ENCODE peak calls at places on chromosomes 7 and 10, in eight cellular contexts. One of them, this sample, is unnamed.

GRCh38 chr10:89091501-89091900 is 100.9 kb downstream of the FAS start:
- DNase-seq in CD4-positive, alpha-beta memory T cell: no peak
- DNase-seq in CD8-positive, alpha-beta memory T cell: no peak
- DNase-seq in heart left ventricle: no peak
- DNase-seq in NB4: no peak
- DNase-seq in body of pancreas: no peak
- DNase-seq in pancreas: no peak
- DNase-seq in neuronal stem cell: no peak
- DNase-seq in this sample: peak; percentile 66

GRCh38 chr7:140541513-140542192 is 62.3 kb upstream of the MKRN1 start:
- DNase-seq in CD4-positive, alpha-beta memory T cell: no peak
- DNase-seq in CD8-positive, alpha-beta memory T cell: no peak
- DNase-seq in heart left ventricle: peak; percentile 72
- DNase-seq in NB4: no peak
- DNase-seq in body of pancreas: peak; percentile 37
- DNase-seq in pancreas: peak; percentile 33
- DNase-seq in neuronal stem cell: peak; percentile 71
- DNase-seq in this sample: peak; percentile 90

GRCh38 chr7:102892631-102893278 is 20.0 kb upstream of the LRRC17 start:
- DNase-seq in CD4-positive, alpha-beta memory T cell: no peak
- DNase-seq in CD8-positive, alpha-beta memory T cell: no peak
- DNase-seq in heart left ventricle: no peak
- DNase-seq in NB4: peak; percentile 87
- DNase-seq in body of pancreas: no peak
- DNase-seq in pancreas: no peak
- DNase-seq in neuronal stem cell: no peak
- DNase-seq in this sample: peak; percentile 71

GRCh38 chr7:783556-784490 is 48.5 kb upstream of the SUN1 start:
- DNase-seq in CD4-positive, alpha-beta memory T cell: no peak
- DNase-seq in CD8-positive, alpha-beta memory T cell: no peak
- DNase-seq in heart left ventricle: peak; percentile 49
- DNase-seq in NB4: no peak
- DNase-seq in body of pancreas: no peak
- DNase-seq in pancreas: no peak
- DNase-seq in neuronal stem cell: no peak
- DNase-seq in this sample: no peak

GRCh38 chr10:13560597-13560996 is 26.2 kb upstream of the PRPF18 start:
- DNase-seq in CD4-positive, alpha-beta memory T cell: no peak
- DNase-seq in CD8-positive, alpha-beta memory T cell: no peak
- DNase-seq in heart left ventricle: no peak
- DNase-seq in NB4: no peak
- DNase-seq in body of pancreas: no peak
- DNase-seq in pancreas: no peak
- DNase-seq in neuronal stem cell: no peak
- DNase-seq in this sample: peak; percentile 35

GRCh38 chr7:94698275-94698674 is 42.3 kb upstream of the SGCE start:
- DNase-seq in CD4-positive, alpha-beta memory T cell: no peak
- DNase-seq in CD8-positive, alpha-beta memory T cell: no peak
- DNase-seq in heart left ventricle: no peak
- DNase-seq in NB4: no peak
- DNase-seq in body of pancreas: no peak
- DNase-seq in pancreas: no peak
- DNase-seq in neuronal stem cell: no peak
- DNase-seq in this sample: peak; percentile 95

GRCh38 chr10:76882245-76882644 is 755.4 kb downstream of the KCNMA1 start:
- DNase-seq in CD4-positive, alpha-beta memory T cell: no peak
- DNase-seq in CD8-positive, alpha-beta memory T cell: no peak
- DNase-seq in heart left ventricle: no peak
- DNase-seq in NB4: peak; percentile 13
- DNase-seq in body of pancreas: no peak
- DNase-seq in pancreas: no peak
- DNase-seq in neuronal stem cell: no peak
- DNase-seq in this sample: no peak

GRCh38 chr10:104043185-104043830 is 42.4 kb downstream of the COL17A1 start:
- DNase-seq in CD4-positive, alpha-beta memory T cell: no peak
- DNase-seq in CD8-positive, alpha-beta memory T cell: no peak
- DNase-seq in heart left ventricle: no peak
- DNase-seq in NB4: no peak
- DNase-seq in body of pancreas: no peak
- DNase-seq in pancreas: no peak
- DNase-seq in neuronal stem cell: no peak
- DNase-seq in this sample: peak; percentile 25

DNA sequence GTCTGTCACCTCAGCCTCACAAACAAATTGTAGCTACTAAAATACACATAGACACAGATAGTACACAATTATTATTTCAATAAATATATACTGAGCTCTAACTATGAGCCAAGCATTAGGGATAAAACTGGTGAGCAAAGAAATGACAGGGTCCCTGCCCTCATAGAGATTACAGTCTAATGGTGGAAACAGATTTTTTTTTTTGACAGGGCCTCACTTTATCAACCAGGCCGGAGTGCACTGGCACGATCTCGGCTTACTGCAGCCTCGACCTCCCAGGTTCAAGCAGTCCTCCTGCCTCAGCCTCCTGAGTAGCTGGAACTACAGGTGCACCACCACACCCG is 695 bp upstream of the RBM28 start:
- DNase-seq in CD4-positive, alpha-beta memory T cell: no peak
- DNase-seq in CD8-positive, alpha-beta memory T cell: no peak
- DNase-seq in heart left ventricle: no peak
- DNase-seq in NB4: no peak
- DNase-seq in body of pancreas: no peak
- DNase-seq in pancreas: no peak
- DNase-seq in neuronal stem cell: no peak
- DNase-seq in this sample: no peak
- H3K4me3 ChIP-seq in CD4-positive, alpha-beta memory T cell: no peak overlapping the region
- H3K4me3 ChIP-seq in CD8-positive, alpha-beta memory T cell: no peak overlapping the region
- H3K4me3 ChIP-seq in heart left ventricle: no peak overlapping the region
- H3K4me3 ChIP-seq in NB4: no peak overlapping the region
- H3K4me3 ChIP-seq in body of pancreas: no peak overlapping the region
- H3K4me3 ChIP-seq in pancreas: no peak overlapping the region
- H3K4me3 ChIP-seq in neuronal stem cell: no peak overlapping the region
- H3K4me3 ChIP-seq in this sample: no peak overlapping the region

GRCh38 chr7:126411032-126411820 is 841.5 kb downstream of the GRM8 start:
- DNase-seq in CD4-positive, alpha-beta memory T cell: no peak
- DNase-seq in CD8-positive, alpha-beta memory T cell: no peak
- DNase-seq in heart left ventricle: no peak
- DNase-seq in NB4: no peak
- DNase-seq in body of pancreas: no peak
- DNase-seq in pancreas: no peak
- DNase-seq in neuronal stem cell: no peak
- DNase-seq in this sample: peak; percentile 21

GRCh38 chr7:126411821-126412383 is 840.8 kb downstream of the GRM8 start:
- DNase-seq in CD4-positive, alpha-beta memory T cell: no peak
- DNase-seq in CD8-positive, alpha-beta memory T cell: no peak
- DNase-seq in heart left ventricle: no peak
- DNase-seq in NB4: no peak
- DNase-seq in body of pancreas: no peak
- DNase-seq in pancreas: no peak
- DNase-seq in neuronal stem cell: no peak
- DNase-seq in this sample: no peak
- H3K4me3 ChIP-seq in CD4-positive, alpha-beta memory T cell: no peak overlapping the region
- H3K4me3 ChIP-seq in CD8-positive, alpha-beta memory T cell: no peak overlapping the region
- H3K4me3 ChIP-seq in heart left ventricle: no peak overlapping the region
- H3K4me3 ChIP-seq in NB4: no peak overlapping the region
- H3K4me3 ChIP-seq in body of pancreas: no peak overlapping the region
- H3K4me3 ChIP-seq in pancreas: no peak overlapping the region
- H3K4me3 ChIP-seq in neuronal stem cell: no peak overlapping the region
- H3K4me3 ChIP-seq in this sample: no peak overlapping the region

GRCh38 chr7:142407939-142408573 is 150.2 kb upstream of the PRSS58 start:
- DNase-seq in CD4-positive, alpha-beta memory T cell: no peak
- DNase-seq in CD8-positive, alpha-beta memory T cell: no peak
- DNase-seq in heart left ventricle: no peak
- DNase-seq in NB4: no peak
- DNase-seq in body of pancreas: no peak
- DNase-seq in pancreas: no peak
- DNase-seq in neuronal stem cell: no peak
- DNase-seq in this sample: peak; percentile 30
- H3K4me3 ChIP-seq in CD4-positive, alpha-beta memory T cell: no peak overlapping the region
- H3K4me3 ChIP-seq in CD8-positive, alpha-beta memory T cell: no peak overlapping the region
- H3K4me3 ChIP-seq in heart left ventricle: peak overlapping the region; percentile 18
- H3K4me3 ChIP-seq in NB4: no peak overlapping the region
- H3K4me3 ChIP-seq in body of pancreas: no peak overlapping the region
- H3K4me3 ChIP-seq in pancreas: no peak overlapping the region
- H3K4me3 ChIP-seq in neuronal stem cell: no peak overlapping the region
- H3K4me3 ChIP-seq in this sample: no peak overlapping the region

DNA sequence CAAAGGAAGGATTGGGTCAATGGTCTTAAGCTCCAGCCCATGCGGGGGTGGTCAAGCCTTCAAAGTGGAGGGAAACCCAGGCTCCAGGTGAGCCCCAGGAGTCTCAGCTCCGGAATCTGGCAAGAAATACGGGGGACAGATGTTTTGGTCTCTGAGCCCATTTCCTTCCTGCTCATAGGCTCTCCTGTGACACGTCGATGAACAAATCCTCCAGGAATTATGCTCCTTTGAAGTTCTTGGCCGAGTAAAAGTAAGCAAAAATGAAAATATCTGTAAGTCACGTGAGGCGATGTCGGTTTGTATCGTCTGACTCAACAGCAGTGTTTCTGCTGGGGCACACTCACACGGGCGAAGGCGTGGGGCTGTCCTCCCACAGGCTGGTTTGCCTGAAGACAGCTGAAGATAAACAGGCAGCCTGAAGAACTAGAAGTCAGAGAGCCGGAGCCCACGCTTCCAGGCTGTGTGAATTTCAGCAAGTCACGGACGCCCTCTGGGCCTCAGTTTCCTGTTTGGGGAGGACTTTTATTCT is 52.6 kb upstream of the SMNDC1 start:
- DNase-seq in CD4-positive, alpha-beta memory T cell: peak; percentile 32
- DNase-seq in CD8-positive, alpha-beta memory T cell: peak; percentile 40
- DNase-seq in heart left ventricle: no peak
- DNase-seq in NB4: no peak
- DNase-seq in body of pancreas: no peak
- DNase-seq in pancreas: no peak
- DNase-seq in neuronal stem cell: no peak
- DNase-seq in this sample: peak; percentile 92
- H3K4me3 ChIP-seq in CD4-positive, alpha-beta memory T cell: peak overlapping the region; percentile 74
- H3K4me3 ChIP-seq in CD8-positive, alpha-beta memory T cell: peak overlapping the region; percentile 66
- H3K4me3 ChIP-seq in heart left ventricle: no peak overlapping the region
- H3K4me3 ChIP-seq in NB4: no peak overlapping the region
- H3K4me3 ChIP-seq in body of pancreas: no peak overlapping the region
- H3K4me3 ChIP-seq in pancreas: no peak overlapping the region
- H3K4me3 ChIP-seq in neuronal stem cell: no peak overlapping the region
- H3K4me3 ChIP-seq in this sample: no peak overlapping the region

GRCh38 chr7:146875222-146875785 is 758.7 kb downstream of the CNTNAP2 start:
- DNase-seq in CD4-positive, alpha-beta memory T cell: no peak
- DNase-seq in CD8-positive, alpha-beta memory T cell: no peak
- DNase-seq in heart left ventricle: no peak
- DNase-seq in NB4: no peak
- DNase-seq in body of pancreas: no peak
- DNase-seq in pancreas: no peak
- DNase-seq in neuronal stem cell: no peak
- DNase-seq in this sample: no peak

GRCh38 chr7:146878901-146879300 is 762.3 kb downstream of the CNTNAP2 start:
- DNase-seq in CD4-positive, alpha-beta memory T cell: no peak
- DNase-seq in CD8-positive, alpha-beta memory T cell: no peak
- DNase-seq in heart left ventricle: no peak
- DNase-seq in NB4: no peak
- DNase-seq in body of pancreas: no peak
- DNase-seq in pancreas: no peak
- DNase-seq in neuronal stem cell: no peak
- DNase-seq in this sample: no peak

GRCh38 chr7:146874722-146875121 is 758.1 kb downstream of the CNTNAP2 start:
- DNase-seq in CD4-positive, alpha-beta memory T cell: no peak
- DNase-seq in CD8-positive, alpha-beta memory T cell: no peak
- DNase-seq in heart left ventricle: no peak
- DNase-seq in NB4: no peak
- DNase-seq in body of pancreas: no peak
- DNase-seq in pancreas: no peak
- DNase-seq in neuronal stem cell: no peak
- DNase-seq in this sample: no peak
- H3K4me3 ChIP-seq in CD4-positive, alpha-beta memory T cell: no peak overlapping the region
- H3K4me3 ChIP-seq in CD8-positive, alpha-beta memory T cell: no peak overlapping the region
- H3K4me3 ChIP-seq in heart left ventricle: no peak overlapping the region
- H3K4me3 ChIP-seq in NB4: no peak overlapping the region
- H3K4me3 ChIP-seq in body of pancreas: no peak overlapping the region
- H3K4me3 ChIP-seq in pancreas: no peak overlapping the region
- H3K4me3 ChIP-seq in neuronal stem cell: no peak overlapping the region
- H3K4me3 ChIP-seq in this sample: no peak overlapping the region

GRCh38 chr10:44382981-44383748 is 1.7 kb downstream of the CXCL12 start:
- DNase-seq in CD4-positive, alpha-beta memory T cell: no peak
- DNase-seq in CD8-positive, alpha-beta memory T cell: no peak
- DNase-seq in heart left ventricle: no peak
- DNase-seq in NB4: no peak
- DNase-seq in body of pancreas: peak; percentile 42
- DNase-seq in pancreas: no peak
- DNase-seq in neuronal stem cell: no peak
- DNase-seq in this sample: no peak

GRCh38 chr10:44385423-44385725 is 477 bp upstream of the CXCL12 start:
- DNase-seq in CD4-positive, alpha-beta memory T cell: no peak
- DNase-seq in CD8-positive, alpha-beta memory T cell: no peak
- DNase-seq in heart left ventricle: no peak
- DNase-seq in NB4: no peak
- DNase-seq in body of pancreas: no peak
- DNase-seq in pancreas: no peak
- DNase-seq in neuronal stem cell: no peak
- DNase-seq in this sample: no peak

GRCh38 chr10:44383749-44384600 is 922 bp downstream of the CXCL12 start:
- DNase-seq in CD4-positive, alpha-beta memory T cell: no peak
- DNase-seq in CD8-positive, alpha-beta memory T cell: no peak
- DNase-seq in heart left ventricle: peak; percentile 79
- DNase-seq in NB4: no peak
- DNase-seq in body of pancreas: peak; percentile 61
- DNase-seq in pancreas: peak; percentile 64
- DNase-seq in neuronal stem cell: no peak
- DNase-seq in this sample: peak; percentile 47

GRCh38 chr10:44385726-44386438 is 985 bp upstream of the CXCL12 start:
- DNase-seq in CD4-positive, alpha-beta memory T cell: no peak
- DNase-seq in CD8-positive, alpha-beta memory T cell: no peak
- DNase-seq in heart left ventricle: no peak
- DNase-seq in NB4: peak; percentile 11
- DNase-seq in body of pancreas: peak; percentile 46
- DNase-seq in pancreas: peak; percentile 61
- DNase-seq in neuronal stem cell: no peak
- DNase-seq in this sample: no peak

DNA sequence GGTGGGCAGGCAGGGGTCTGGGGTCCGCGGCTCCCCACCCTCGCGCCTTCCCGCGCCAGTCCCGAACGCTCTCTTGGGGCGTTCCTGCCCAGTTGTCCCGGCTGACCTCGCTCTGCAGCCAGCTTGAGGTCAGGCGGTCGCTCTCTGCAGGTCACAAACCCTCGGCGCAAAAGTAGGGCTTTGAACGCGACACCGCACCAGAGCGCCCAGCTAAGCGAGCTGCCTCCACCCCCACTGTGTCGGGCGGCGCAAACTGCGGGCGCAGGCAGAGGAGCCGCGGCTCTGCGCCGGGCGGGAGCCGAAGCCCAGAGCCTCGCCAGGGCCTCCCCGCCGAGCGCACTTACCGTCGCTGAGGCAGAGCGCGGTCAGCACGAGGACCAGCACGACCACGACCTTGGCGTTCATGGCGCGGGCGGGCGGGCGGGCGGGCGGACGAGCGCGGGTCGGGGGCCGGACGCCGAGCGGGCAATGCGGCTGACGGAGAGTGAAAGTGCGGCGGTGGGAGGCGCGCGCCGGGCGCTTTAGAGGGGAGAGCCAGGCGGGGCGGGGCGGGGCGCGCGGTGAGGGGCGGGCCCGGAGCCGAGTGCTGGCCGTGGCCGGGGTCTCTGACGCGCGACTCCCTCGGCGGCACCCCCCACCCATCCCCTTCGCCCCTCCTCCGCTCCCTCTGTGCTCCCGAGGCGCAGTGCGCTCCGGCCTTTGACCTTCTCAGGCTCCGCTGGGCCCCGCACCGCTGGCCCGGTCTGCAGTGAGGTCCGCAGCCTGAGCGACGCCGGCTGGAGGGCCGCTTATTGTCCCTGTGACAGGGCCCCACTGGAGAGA is at the start of gene CXCL12:
- DNase-seq in CD4-positive, alpha-beta memory T cell: no peak
- DNase-seq in CD8-positive, alpha-beta memory T cell: no peak
- DNase-seq in heart left ventricle: peak; percentile 82
- DNase-seq in NB4: no peak
- DNase-seq in body of pancreas: peak; percentile 75
- DNase-seq in pancreas: peak; percentile 72
- DNase-seq in neuronal stem cell: no peak
- DNase-seq in this sample: peak; percentile 39
- H3K4me3 ChIP-seq in CD4-positive, alpha-beta memory T cell: no peak within 1 kb of the TSS
- H3K4me3 ChIP-seq in CD8-positive, alpha-beta memory T cell: no peak within 1 kb of the TSS
- H3K4me3 ChIP-seq in heart left ventricle: peak within 1 kb of the TSS; percentile 73
- H3K4me3 ChIP-seq in NB4: no peak within 1 kb of the TSS
- H3K4me3 ChIP-seq in body of pancreas: peak within 1 kb of the TSS; percentile 68
- H3K4me3 ChIP-seq in pancreas: peak within 1 kb of the TSS; percentile 74
- H3K4me3 ChIP-seq in neuronal stem cell: peak within 1 kb of the TSS; percentile 71
- H3K4me3 ChIP-seq in this sample: peak within 1 kb of the TSS; percentile 58

This sample was measured in choroid plexus epithelial cell.